ENCODE peak calls at places on chromosomes 7 and 10, in five cellular contexts. One of them, this sample, is unnamed.

GRCh38 chr10:35875281-35875680 is 233.2 kb upstream of the FZD8 start:
- DNase-seq in CD4-positive, alpha-beta T cell: no peak
- DNase-seq in naive thymus-derived CD4-positive, alpha-beta T cell: no peak
- DNase-seq in IMR-90: peak; percentile 59
- DNase-seq in thoracic aorta: no peak
- DNase-seq in this sample: no peak

GRCh38 chr7:1748774-1749173 is 78.7 kb downstream of the ELFN1 start:
- DNase-seq in thoracic aorta: no peak
- DNase-seq in CD4-positive, alpha-beta T cell: no peak
- DNase-seq in naive thymus-derived CD4-positive, alpha-beta T cell: no peak
- DNase-seq in IMR-90: no peak
- DNase-seq in this sample: no peak

GRCh38 chr10:60286436-60287023 is 103.1 kb downstream of the ANK3 start:
- DNase-seq in IMR-90: no peak
- DNase-seq in naive thymus-derived CD4-positive, alpha-beta T cell: no peak
- DNase-seq in CD4-positive, alpha-beta T cell: no peak
- DNase-seq in thoracic aorta: no peak
- DNase-seq in this sample: no peak

GRCh38 chr7:150381096-150381495 is 2.0 kb downstream of the ZNF775 start:
- DNase-seq in IMR-90: no peak
- DNase-seq in thoracic aorta: no peak
- DNase-seq in naive thymus-derived CD4-positive, alpha-beta T cell: no peak
- DNase-seq in CD4-positive, alpha-beta T cell: no peak
- DNase-seq in this sample: no peak

GRCh38 chr7:4681922-4682620 is at the start of gene FOXK1:
- DNase-seq in CD4-positive, alpha-beta T cell: peak; percentile 81
- DNase-seq in naive thymus-derived CD4-positive, alpha-beta T cell: peak; percentile 75
- DNase-seq in IMR-90: peak; percentile 65
- DNase-seq in thoracic aorta: no peak
- DNase-seq in this sample: peak; percentile 67

GRCh38 chr10:329361-330099 is 194.3 kb downstream of the ZMYND11 start:
- DNase-seq in naive thymus-derived CD4-positive, alpha-beta T cell: peak; percentile 10
- DNase-seq in IMR-90: peak; percentile 96
- DNase-seq in CD4-positive, alpha-beta T cell: peak; percentile 24
- DNase-seq in thoracic aorta: peak; percentile 85
- DNase-seq in this sample: peak; percentile 94

GRCh38 chr10:60905580-60905979 is 38.4 kb downstream of the RHOBTB1 start:
- DNase-seq in naive thymus-derived CD4-positive, alpha-beta T cell: no peak
- DNase-seq in thoracic aorta: peak; percentile 41
- DNase-seq in IMR-90: peak; percentile 59
- DNase-seq in CD4-positive, alpha-beta T cell: no peak
- DNase-seq in this sample: no peak

GRCh38 chr10:91758303-91759146 is 39.7 kb upstream of the TNKS2 start:
- DNase-seq in thoracic aorta: no peak
- DNase-seq in naive thymus-derived CD4-positive, alpha-beta T cell: peak; percentile 63
- DNase-seq in CD4-positive, alpha-beta T cell: no peak
- DNase-seq in IMR-90: peak; percentile 75
- DNase-seq in this sample: no peak

GRCh38 chr7:105325225-105325904 is 63.4 kb downstream of the SRPK2 start:
- DNase-seq in CD4-positive, alpha-beta T cell: no peak
- DNase-seq in thoracic aorta: no peak
- DNase-seq in IMR-90: no peak
- DNase-seq in naive thymus-derived CD4-positive, alpha-beta T cell: no peak
- DNase-seq in this sample: no peak

GRCh38 chr7:29243777-29244655 is 49.4 kb downstream of the CHN2 start:
- DNase-seq in thoracic aorta: no peak
- DNase-seq in IMR-90: no peak
- DNase-seq in naive thymus-derived CD4-positive, alpha-beta T cell: no peak
- DNase-seq in CD4-positive, alpha-beta T cell: peak; percentile 8
- DNase-seq in this sample: no peak

GRCh38 chr7:4768597-4769569 is 6.5 kb upstream of the AP5Z1 start:
- DNase-seq in naive thymus-derived CD4-positive, alpha-beta T cell: no peak
- DNase-seq in CD4-positive, alpha-beta T cell: no peak
- DNase-seq in IMR-90: no peak
- DNase-seq in thoracic aorta: no peak
- DNase-seq in this sample: no peak

GRCh38 chr10:129761166-129761565 is 202.9 kb downstream of the EBF3 start:
- DNase-seq in CD4-positive, alpha-beta T cell: no peak
- DNase-seq in naive thymus-derived CD4-positive, alpha-beta T cell: no peak
- DNase-seq in thoracic aorta: no peak
- DNase-seq in IMR-90: no peak
- DNase-seq in this sample: peak; percentile 10

GRCh38 chr7:24419070-24419469 is 135.1 kb downstream of the NPY start:
- DNase-seq in naive thymus-derived CD4-positive, alpha-beta T cell: no peak
- DNase-seq in thoracic aorta: no peak
- DNase-seq in CD4-positive, alpha-beta T cell: no peak
- DNase-seq in IMR-90: no peak
- DNase-seq in this sample: no peak

GRCh38 chr10:18303851-18304800 is 163.9 kb downstream of the CACNB2 start:
- DNase-seq in thoracic aorta: no peak
- DNase-seq in CD4-positive, alpha-beta T cell: no peak
- DNase-seq in IMR-90: no peak
- DNase-seq in naive thymus-derived CD4-positive, alpha-beta T cell: no peak
- DNase-seq in this sample: no peak

GRCh38 chr7:35253680-35254495 is at the start of gene TBX20:
- DNase-seq in IMR-90: peak; percentile 19
- DNase-seq in thoracic aorta: no peak
- DNase-seq in naive thymus-derived CD4-positive, alpha-beta T cell: no peak
- DNase-seq in CD4-positive, alpha-beta T cell: no peak
- DNase-seq in this sample: peak; percentile 51

GRCh38 chr10:60878224-60878623 is 65.8 kb downstream of the RHOBTB1 start:
- DNase-seq in CD4-positive, alpha-beta T cell: no peak
- DNase-seq in thoracic aorta: no peak
- DNase-seq in IMR-90: no peak
- DNase-seq in naive thymus-derived CD4-positive, alpha-beta T cell: no peak
- DNase-seq in this sample: no peak

GRCh38 chr7:44965937-44966730 is 12.7 kb downstream of the MYO1G start:
- DNase-seq in IMR-90: no peak
- DNase-seq in thoracic aorta: no peak
- DNase-seq in naive thymus-derived CD4-positive, alpha-beta T cell: no peak
- DNase-seq in CD4-positive, alpha-beta T cell: no peak
- DNase-seq in this sample: no peak

GRCh38 chr10:100660945-100661344 is 84.4 kb upstream of the PAX2 start:
- DNase-seq in naive thymus-derived CD4-positive, alpha-beta T cell: no peak
- DNase-seq in CD4-positive, alpha-beta T cell: no peak
- DNase-seq in IMR-90: no peak
- DNase-seq in thoracic aorta: no peak
- DNase-seq in this sample: no peak

GRCh38 chr7:1811850-1812692 is 142.0 kb downstream of the ELFN1 start:
- DNase-seq in naive thymus-derived CD4-positive, alpha-beta T cell: no peak
- DNase-seq in CD4-positive, alpha-beta T cell: no peak
- DNase-seq in IMR-90: no peak
- DNase-seq in thoracic aorta: no peak
- DNase-seq in this sample: no peak

GRCh38 chr10:75977146-75977545 is 545.7 kb downstream of the LRMDA start:
- DNase-seq in thoracic aorta: no peak
- DNase-seq in CD4-positive, alpha-beta T cell: no peak
- DNase-seq in naive thymus-derived CD4-positive, alpha-beta T cell: no peak
- DNase-seq in IMR-90: no peak
- DNase-seq in this sample: no peak

GRCh38 chr7:16916111-16916639 is 34.4 kb upstream of the AGR3 start:
- DNase-seq in naive thymus-derived CD4-positive, alpha-beta T cell: no peak
- DNase-seq in IMR-90: peak; percentile 89
- DNase-seq in thoracic aorta: no peak
- DNase-seq in CD4-positive, alpha-beta T cell: no peak
- DNase-seq in this sample: no peak

GRCh38 chr10:87060280-87060928 is 34.2 kb downstream of the GLUD1 start:
- DNase-seq in CD4-positive, alpha-beta T cell: no peak
- DNase-seq in naive thymus-derived CD4-positive, alpha-beta T cell: no peak
- DNase-seq in IMR-90: no peak
- DNase-seq in thoracic aorta: no peak
- DNase-seq in this sample: no peak

GRCh38 chr10:48507933-48508830 is 96.7 kb downstream of the ARHGAP22 start:
- DNase-seq in thoracic aorta: no peak
- DNase-seq in IMR-90: no peak
- DNase-seq in CD4-positive, alpha-beta T cell: no peak
- DNase-seq in naive thymus-derived CD4-positive, alpha-beta T cell: no peak
- DNase-seq in this sample: peak; percentile 21

GRCh38 chr7:94676431-94676830 is 20.5 kb upstream of the SGCE start:
- DNase-seq in naive thymus-derived CD4-positive, alpha-beta T cell: no peak
- DNase-seq in CD4-positive, alpha-beta T cell: no peak
- DNase-seq in IMR-90: no peak
- DNase-seq in thoracic aorta: no peak
- DNase-seq in this sample: no peak

GRCh38 chr7:41977165-41977651 is 259.8 kb downstream of the GLI3 start:
- DNase-seq in IMR-90: peak; percentile 75
- DNase-seq in CD4-positive, alpha-beta T cell: no peak
- DNase-seq in naive thymus-derived CD4-positive, alpha-beta T cell: no peak
- DNase-seq in thoracic aorta: no peak
- DNase-seq in this sample: no peak

GRCh38 chr7:139088268-139088667 is 21.3 kb downstream of the ZC3HAV1 start:
- DNase-seq in CD4-positive, alpha-beta T cell: no peak
- DNase-seq in naive thymus-derived CD4-positive, alpha-beta T cell: no peak
- DNase-seq in thoracic aorta: no peak
- DNase-seq in IMR-90: no peak
- DNase-seq in this sample: no peak

GRCh38 chr10:69246581-69247312 is 26.6 kb downstream of the HKDC1 start:
- DNase-seq in CD4-positive, alpha-beta T cell: no peak
- DNase-seq in thoracic aorta: no peak
- DNase-seq in naive thymus-derived CD4-positive, alpha-beta T cell: no peak
- DNase-seq in IMR-90: no peak
- DNase-seq in this sample: no peak

GRCh38 chr10:74589226-74589673 is 237.2 kb upstream of the KAT6B start:
- DNase-seq in IMR-90: peak; percentile 99
- DNase-seq in thoracic aorta: peak; percentile 76
- DNase-seq in CD4-positive, alpha-beta T cell: peak; percentile 86
- DNase-seq in naive thymus-derived CD4-positive, alpha-beta T cell: peak; percentile 96
- DNase-seq in this sample: peak; percentile 71

GRCh38 chr10:132414402-132415016 is 17.5 kb downstream of the PWWP2B start:
- DNase-seq in IMR-90: no peak
- DNase-seq in naive thymus-derived CD4-positive, alpha-beta T cell: no peak
- DNase-seq in CD4-positive, alpha-beta T cell: no peak
- DNase-seq in thoracic aorta: no peak
- DNase-seq in this sample: no peak

GRCh38 chr10:49502358-49502757 is 36.6 kb downstream of the ERCC6 start:
- DNase-seq in CD4-positive, alpha-beta T cell: no peak
- DNase-seq in naive thymus-derived CD4-positive, alpha-beta T cell: no peak
- DNase-seq in IMR-90: peak; percentile 22
- DNase-seq in thoracic aorta: no peak
- DNase-seq in this sample: no peak

GRCh38 chr10:4151466-4151865 is 366.5 kb upstream of the KLF6 start:
- DNase-seq in thoracic aorta: no peak
- DNase-seq in CD4-positive, alpha-beta T cell: no peak
- DNase-seq in IMR-90: peak; percentile 6
- DNase-seq in naive thymus-derived CD4-positive, alpha-beta T cell: no peak
- DNase-seq in this sample: no peak

GRCh38 chr10:114259825-114260224 is 20.8 kb downstream of the VWA2 start:
- DNase-seq in naive thymus-derived CD4-positive, alpha-beta T cell: no peak
- DNase-seq in IMR-90: peak; percentile 21
- DNase-seq in thoracic aorta: no peak
- DNase-seq in CD4-positive, alpha-beta T cell: no peak
- DNase-seq in this sample: no peak

GRCh38 chr10:105259201-105259600 is 618.1 kb downstream of the SORCS3 start:
- DNase-seq in IMR-90: no peak
- DNase-seq in naive thymus-derived CD4-positive, alpha-beta T cell: no peak
- DNase-seq in thoracic aorta: no peak
- DNase-seq in CD4-positive, alpha-beta T cell: no peak
- DNase-seq in this sample: no peak

DNA sequence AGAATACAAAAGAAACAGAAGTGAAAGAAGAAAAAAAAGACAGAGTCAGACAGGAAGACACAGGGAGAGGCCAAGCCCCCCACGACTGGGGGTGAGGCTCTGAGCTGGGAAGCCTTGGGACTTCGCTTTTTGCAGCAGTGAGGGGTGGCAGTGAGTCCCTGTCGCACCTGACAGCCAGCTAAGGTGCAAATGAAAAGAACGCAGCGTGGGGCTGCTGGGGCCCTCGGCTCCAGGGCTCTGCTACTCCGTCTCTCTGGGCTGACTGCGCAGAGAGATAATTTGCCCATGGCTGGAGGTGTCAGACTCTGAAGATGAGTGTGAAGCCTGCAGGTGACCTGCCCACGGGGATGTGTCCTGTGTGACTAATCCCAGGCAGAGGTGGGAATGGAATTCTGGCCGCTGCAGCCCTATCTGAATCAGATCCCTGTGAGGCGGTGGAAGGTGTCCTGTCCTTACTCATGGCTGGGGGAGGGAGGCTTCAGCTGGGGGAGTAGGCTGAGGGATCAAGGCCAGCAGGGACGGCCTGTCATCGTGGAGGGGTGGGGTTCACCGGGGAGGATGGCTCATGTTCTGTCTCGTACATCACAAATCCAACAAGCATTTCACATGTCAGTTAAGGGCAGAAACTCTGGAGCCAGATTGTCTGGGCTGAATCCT is 96.4 kb downstream of the SLIT1 start:
- DNase-seq in CD4-positive, alpha-beta T cell: no peak
- DNase-seq in thoracic aorta: no peak
- DNase-seq in naive thymus-derived CD4-positive, alpha-beta T cell: no peak
- DNase-seq in IMR-90: no peak
- DNase-seq in this sample: no peak
- H3K27me3 ChIP-seq in CD4-positive, alpha-beta T cell: peaks cover 4% of the 10 kb centered on the region
- H3K27me3 ChIP-seq in thoracic aorta: no peaks in the 10 kb centered on the region
- H3K27me3 ChIP-seq in naive thymus-derived CD4-positive, alpha-beta T cell: no peaks in the 10 kb centered on the region
- H3K27me3 ChIP-seq in IMR-90: peaks cover 52% of the 10 kb centered on the region
- H3K27me3 ChIP-seq in this sample: peaks cover 3% of the 10 kb centered on the region

DNA sequence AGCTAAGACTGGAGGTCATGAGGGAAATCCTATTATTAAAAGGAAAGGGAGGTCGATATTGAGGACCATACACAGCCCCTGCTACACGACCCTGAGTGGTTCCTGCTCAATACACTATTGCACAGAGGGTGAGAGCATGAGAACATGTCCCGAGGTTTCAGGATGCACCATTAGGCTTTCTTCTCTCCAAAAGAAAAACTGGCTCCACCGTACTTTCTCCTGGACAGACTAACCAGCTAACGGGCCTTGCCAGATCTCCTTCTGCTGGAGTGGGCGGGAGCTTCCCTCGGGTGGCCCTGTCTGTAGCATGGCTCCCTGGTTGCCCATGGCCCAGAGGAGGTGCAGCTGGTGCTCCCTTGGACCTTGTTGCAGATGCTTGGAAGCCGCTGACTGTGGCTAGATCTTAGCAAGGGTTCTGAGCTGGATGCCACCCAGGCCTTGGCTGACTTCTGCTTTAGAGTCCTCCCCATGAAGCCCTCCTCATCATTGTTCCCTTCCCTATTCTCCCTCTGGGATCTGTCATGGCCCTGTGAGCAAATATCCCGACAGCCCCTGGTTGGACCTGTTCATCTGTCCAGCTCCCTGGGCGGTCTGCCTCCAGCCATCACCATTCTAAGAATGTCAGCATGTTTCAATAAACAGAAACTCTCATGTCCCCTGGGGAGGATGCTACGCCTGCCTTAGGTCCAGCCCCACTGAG is 52.9 kb upstream of the SHH start:
- DNase-seq in thoracic aorta: no peak
- DNase-seq in IMR-90: no peak
- DNase-seq in naive thymus-derived CD4-positive, alpha-beta T cell: no peak
- DNase-seq in CD4-positive, alpha-beta T cell: no peak
- DNase-seq in this sample: peak; percentile 13
- H3K27me3 ChIP-seq in thoracic aorta: no peaks in the 10 kb centered on the region
- H3K27me3 ChIP-seq in IMR-90: no peaks in the 10 kb centered on the region
- H3K27me3 ChIP-seq in naive thymus-derived CD4-positive, alpha-beta T cell: no peaks in the 10 kb centered on the region
- H3K27me3 ChIP-seq in CD4-positive, alpha-beta T cell: no peaks in the 10 kb centered on the region
- H3K27me3 ChIP-seq in this sample: no peaks in the 10 kb centered on the region

GRCh38 chr10:23199768-23200511 is 7.8 kb downstream of the PTF1A start:
- DNase-seq in thoracic aorta: no peak
- DNase-seq in IMR-90: no peak
- DNase-seq in CD4-positive, alpha-beta T cell: no peak
- DNase-seq in naive thymus-derived CD4-positive, alpha-beta T cell: no peak
- DNase-seq in this sample: no peak
- H3K27me3 ChIP-seq in thoracic aorta: no peaks in the 10 kb centered on the region
- H3K27me3 ChIP-seq in IMR-90: peaks cover 58% of the 10 kb centered on the region
- H3K27me3 ChIP-seq in CD4-positive, alpha-beta T cell: peaks cover 90% of the 10 kb centered on the region
- H3K27me3 ChIP-seq in naive thymus-derived CD4-positive, alpha-beta T cell: peaks cover 11% of the 10 kb centered on the region
- H3K27me3 ChIP-seq in this sample: peaks cover 46% of the 10 kb centered on the region

GRCh38 chr7:142501434-142501833 is 243.6 kb upstream of the PRSS58 start:
- DNase-seq in thoracic aorta: no peak
- DNase-seq in naive thymus-derived CD4-positive, alpha-beta T cell: no peak
- DNase-seq in IMR-90: no peak
- DNase-seq in CD4-positive, alpha-beta T cell: no peak
- DNase-seq in this sample: peak; percentile 45
- H3K27me3 ChIP-seq in thoracic aorta: no peaks in the 10 kb centered on the region
- H3K27me3 ChIP-seq in naive thymus-derived CD4-positive, alpha-beta T cell: no peaks in the 10 kb centered on the region
- H3K27me3 ChIP-seq in IMR-90: peaks cover 18% of the 10 kb centered on the region
- H3K27me3 ChIP-seq in CD4-positive, alpha-beta T cell: no peaks in the 10 kb centered on the region
- H3K27me3 ChIP-seq in this sample: no peaks in the 10 kb centered on the region